ENCODE peak calls at places on chromosome 21, in nine cellular contexts. L is psoas muscle, D is right cardiac atrium, P is WERI-Rb-1, M is RWPE2, S is stomach, X is upper lobe of right lung, Q is GM23248, K is T-helper 17 cell. I is an unnamed sample.

GRCh38 chr21:45617021-45617930 is 26.2 kb upstream of the PCBP3 start:
- DNase-seq in Q (no peak), M (peak; percentile 44), X (peak; percentile 52), D (no peak), K (no peak), L (no peak), S (no peak), P (peak; percentile 44), I (no peak)

GRCh38 chr21:34688145-34688544 is 19.4 kb downstream of the CLIC6 start:
- DNase-seq in P (no peak), Q (peak; percentile 54), S (no peak), M (no peak), L (peak; percentile 69), K (peak; percentile 28), D (peak; percentile 64), X (no peak), I (peak; percentile 84)

GRCh38 chr21:35226302-35226701 is 177.2 kb upstream of the RUNX1 start:
- DNase-seq in Q (peak; percentile 48), D (peak; percentile 63), S (peak; percentile 45), K (no peak), M (no peak), P (no peak), L (peak; percentile 90), X (no peak), I (no peak)

GRCh38 chr21:41865002-41865777 is 14.0 kb downstream of the PRDM15 start:
- DNase-seq in D (no peak), M (no peak), Q (no peak), P (no peak), X (peak; percentile 48), L (no peak), K (no peak), S (no peak), I (no peak)

GRCh38 chr21:41368361-41369104 is 6.7 kb downstream of the MX2 start:
- DNase-seq in X (no peak), M (no peak), D (no peak), Q (no peak), L (no peak), S (no peak), K (no peak), P (no peak), I (no peak)

GRCh38 chr21:34362670-34363069 is 1.1 kb upstream of the KCNE2 start:
- DNase-seq in Q (no peak), S (no peak), P (no peak), X (no peak), L (no peak), M (no peak), K (no peak), D (no peak), I (no peak)

GRCh38 chr21:42563261-42564045 is 49.8 kb downstream of the SLC37A1 start:
- DNase-seq in P (peak; percentile 18), M (no peak), K (no peak), D (no peak), S (peak; percentile 23), X (peak; percentile 48), L (no peak), Q (no peak), I (no peak)

GRCh38 chr21:38774586-38775285 is 31.0 kb upstream of the ETS2 start:
- DNase-seq in X (no peak), S (no peak), P (no peak), Q (no peak), K (no peak), D (no peak), L (no peak), M (no peak), I (no peak)

GRCh38 chr21:44991538-44992483 is 52.0 kb downstream of the SLX9 start:
- DNase-seq in L (peak; percentile 58), M (peak; percentile 53), D (peak; percentile 59), X (no peak), P (no peak), S (no peak), K (no peak), Q (no peak), I (no peak)

GRCh38 chr21:46196733-46197132 is 12.5 kb upstream of the SPATC1L start:
- DNase-seq in S (peak; percentile 17), M (no peak), K (no peak), L (no peak), D (peak; percentile 38), Q (no peak), X (peak; percentile 52), P (peak; percentile 4), I (peak; percentile 16)

GRCh38 chr21:17527240-17527639 is 14.4 kb downstream of the CXADR start:
- DNase-seq in X (no peak), M (no peak), S (no peak), K (no peak), Q (peak; percentile 33), L (no peak), P (no peak), D (no peak), I (no peak)

GRCh38 chr21:29704719-29705118 is 235.1 kb downstream of the GRIK1 start:
- DNase-seq in Q (peak; percentile 4), D (no peak), P (no peak), L (no peak), X (no peak), M (no peak), K (no peak), S (no peak), I (no peak)

GRCh38 chr21:46413365-46413696 is 45.4 kb upstream of the DIP2A start:
- DNase-seq in K (no peak), X (no peak), M (no peak), Q (no peak), P (no peak), S (no peak), L (peak; percentile 45), D (no peak), I (peak; percentile 16)

GRCh38 chr21:42460391-42461184 is 35.4 kb downstream of the RSPH1 start:
- DNase-seq in D (no peak), K (peak; percentile 40), L (peak; percentile 47), X (no peak), P (peak; percentile 46), S (no peak), M (no peak), Q (no peak), I (peak; percentile 50)

GRCh38 chr21:23951251-23951650 is 1656.0 kb downstream of the MRPL39 start:
- DNase-seq in X (no peak), Q (no peak), K (no peak), P (no peak), L (no peak), M (no peak), D (no peak), S (no peak), I (no peak)

GRCh38 chr21:33026878-33027400 is 1.2 kb downstream of the OLIG2 start:
- DNase-seq in D (no peak), P (peak; percentile 39), X (no peak), K (no peak), M (no peak), Q (peak; percentile 32), L (no peak), S (no peak), I (no peak)

GRCh38 chr21:33028759-33029511 is 3.2 kb downstream of the OLIG2 start:
- DNase-seq in D (no peak), Q (peak; percentile 48), L (no peak), P (no peak), K (no peak), M (no peak), S (no peak), X (no peak), I (no peak)

GRCh38 chr21:33029512-33029921 is 3.8 kb downstream of the OLIG2 start:
- DNase-seq in P (no peak), M (no peak), K (no peak), X (no peak), Q (no peak), L (no peak), S (no peak), D (no peak), I (no peak)

GRCh38 chr21:33027401-33028185 is 1.9 kb downstream of the OLIG2 start:
- DNase-seq in S (no peak), L (no peak), P (no peak), M (no peak), Q (no peak), X (no peak), K (no peak), D (no peak), I (no peak)

GRCh38 chr21:33028271-33028670 is 2.5 kb downstream of the OLIG2 start:
- DNase-seq in S (no peak), P (no peak), L (no peak), K (no peak), X (no peak), M (no peak), D (no peak), Q (no peak), I (no peak)
- H3K9me3 ChIP-seq in S (no peaks in the 10 kb centered on the region), P (no peaks in the 10 kb centered on the region), L (no peaks in the 10 kb centered on the region), K (no peaks in the 10 kb centered on the region), X (no peaks in the 10 kb centered on the region), M (no peaks in the 10 kb centered on the region), D (no peaks in the 10 kb centered on the region), Q (no peaks in the 10 kb centered on the region), I (no peaks in the 10 kb centered on the region)

GRCh38 chr21:33237446-33237845 is 7.7 kb downstream of the IFNAR2 start:
- DNase-seq in P (no peak), Q (no peak), K (no peak), X (no peak), S (no peak), L (no peak), M (no peak), D (no peak), I (no peak)

GRCh38 chr21:33236799-33237198 is 7.1 kb downstream of the IFNAR2 start:
- DNase-seq in Q (no peak), D (no peak), P (no peak), M (no peak), L (no peak), K (no peak), S (no peak), X (no peak), I (no peak)

GRCh38 chr21:33240404-33240803 is 10.7 kb downstream of the IFNAR2 start:
- DNase-seq in K (no peak), S (no peak), L (no peak), X (no peak), Q (no peak), P (no peak), D (no peak), M (no peak), I (no peak)

GRCh38 chr21:33238146-33238545 is 8.4 kb downstream of the IFNAR2 start:
- DNase-seq in D (no peak), L (no peak), K (no peak), P (no peak), Q (no peak), M (no peak), X (no peak), S (no peak), I (no peak)

GRCh38 chr21:33238565-33239255 is 9.0 kb downstream of the IFNAR2 start:
- DNase-seq in D (no peak), K (no peak), M (no peak), L (no peak), Q (peak; percentile 37), X (no peak), S (no peak), P (no peak), I (no peak)
- H3K9me3 ChIP-seq in D (no peaks in the 10 kb centered on the region), K (no peaks in the 10 kb centered on the region), M (no peaks in the 10 kb centered on the region), L (no peaks in the 10 kb centered on the region), Q (no peaks in the 10 kb centered on the region), X (no peaks in the 10 kb centered on the region), S (no peaks in the 10 kb centered on the region), P (peaks cover 3% of the 10 kb centered on the region), I (no peaks in the 10 kb centered on the region)

GRCh38 chr21:19523731-19524130 is 1120.1 kb upstream of the TMPRSS15 start:
- DNase-seq in K (no peak), S (no peak), P (no peak), Q (no peak), L (no peak), X (no peak), M (no peak), D (no peak), I (no peak)
- H3K9me3 ChIP-seq in K (peaks cover 4% of the 10 kb centered on the region), S (no peaks in the 10 kb centered on the region), P (no peaks in the 10 kb centered on the region), Q (no peaks in the 10 kb centered on the region), L (no peaks in the 10 kb centered on the region), X (no peaks in the 10 kb centered on the region), M (no peaks in the 10 kb centered on the region), D (no peaks in the 10 kb centered on the region), I (no peaks in the 10 kb centered on the region)

GRCh38 chr21:7933923-7934322 is 2587.5 kb upstream of the TPTE start:
- DNase-seq in L (no peak), D (no peak), K (no peak), Q (no peak), S (no peak), P (no peak), X (no peak), M (no peak), I (no peak)
- H3K9me3 ChIP-seq in L (peaks cover 85% of the 10 kb centered on the region), D (peaks cover 4% of the 10 kb centered on the region), K (peaks cover 58% of the 10 kb centered on the region), Q (peaks cover 25% of the 10 kb centered on the region), S (no peaks in the 10 kb centered on the region), P (peaks cover 82% of the 10 kb centered on the region), X (peaks cover 76% of the 10 kb centered on the region), M (peaks cover 33% of the 10 kb centered on the region), I (no peaks in the 10 kb centered on the region)